ENCODE peak calls at places on chromosomes 5 and 9, in nine cellular contexts. One of them, this sample, is unnamed.

GRCh38 chr5:132044207-132044606 is 16.2 kb upstream of the IL3 start:
- DNase-seq in tibial nerve: no peak
- DNase-seq in A549: no peak
- DNase-seq in transverse colon: no peak
- DNase-seq in stomach: peak
- DNase-seq in sigmoid colon: no peak
- DNase-seq in H1: no peak
- DNase-seq in SK-N-SH: no peak
- DNase-seq in suprapubic skin: peak
- DNase-seq in this sample: peak

GRCh38 chr9:106423575-106423974 is 439.4 kb upstream of the ZNF462 start:
- DNase-seq in tibial nerve: no peak
- DNase-seq in A549: no peak
- DNase-seq in transverse colon: no peak
- DNase-seq in stomach: no peak
- DNase-seq in sigmoid colon: no peak
- DNase-seq in H1: no peak
- DNase-seq in SK-N-SH: no peak
- DNase-seq in suprapubic skin: no peak
- DNase-seq in this sample: no peak

GRCh38 chr9:135704366-135704947 is 2.5 kb downstream of the KCNT1 start:
- DNase-seq in tibial nerve: no peak
- DNase-seq in A549: no peak
- DNase-seq in transverse colon: no peak
- DNase-seq in stomach: no peak
- DNase-seq in sigmoid colon: no peak
- DNase-seq in H1: no peak
- DNase-seq in SK-N-SH: peak
- DNase-seq in suprapubic skin: no peak
- DNase-seq in this sample: peak

GRCh38 chr5:80191991-80192398 is 63.9 kb downstream of the SERINC5 start:
- DNase-seq in tibial nerve: no peak
- DNase-seq in A549: no peak
- DNase-seq in transverse colon: peak
- DNase-seq in stomach: no peak
- DNase-seq in sigmoid colon: peak
- DNase-seq in H1: no peak
- DNase-seq in SK-N-SH: no peak
- DNase-seq in suprapubic skin: no peak
- DNase-seq in this sample: no peak

GRCh38 chr5:169331292-169331852 is 30.4 kb upstream of the SLIT3 start:
- DNase-seq in tibial nerve: no peak
- DNase-seq in A549: peak
- DNase-seq in transverse colon: no peak
- DNase-seq in stomach: no peak
- DNase-seq in sigmoid colon: no peak
- DNase-seq in H1: no peak
- DNase-seq in SK-N-SH: no peak
- DNase-seq in suprapubic skin: no peak
- DNase-seq in this sample: no peak

GRCh38 chr9:135579889-135580660 is 18.5 kb downstream of the PAEP start:
- DNase-seq in tibial nerve: no peak
- DNase-seq in A549: no peak
- DNase-seq in transverse colon: no peak
- DNase-seq in stomach: no peak
- DNase-seq in sigmoid colon: no peak
- DNase-seq in H1: no peak
- DNase-seq in SK-N-SH: no peak
- DNase-seq in suprapubic skin: no peak
- DNase-seq in this sample: no peak

GRCh38 chr9:123115146-123115913 is 81.9 kb downstream of the GPR21 start:
- DNase-seq in tibial nerve: no peak
- DNase-seq in A549: no peak
- DNase-seq in transverse colon: no peak
- DNase-seq in stomach: no peak
- DNase-seq in sigmoid colon: no peak
- DNase-seq in H1: no peak
- DNase-seq in SK-N-SH: no peak
- DNase-seq in suprapubic skin: no peak
- DNase-seq in this sample: no peak

GRCh38 chr5:62920856-62921255 is 342.2 kb downstream of the LRRC70 start:
- DNase-seq in tibial nerve: no peak
- DNase-seq in A549: no peak
- DNase-seq in transverse colon: no peak
- DNase-seq in stomach: no peak
- DNase-seq in sigmoid colon: no peak
- DNase-seq in H1: no peak
- DNase-seq in SK-N-SH: no peak
- DNase-seq in suprapubic skin: no peak
- DNase-seq in this sample: no peak

GRCh38 chr5:80569961-80570786 is at the start of gene ANKRD34B:
- DNase-seq in tibial nerve: no peak
- DNase-seq in A549: peak
- DNase-seq in transverse colon: no peak
- DNase-seq in stomach: no peak
- DNase-seq in sigmoid colon: no peak
- DNase-seq in H1: peak
- DNase-seq in SK-N-SH: peak
- DNase-seq in suprapubic skin: no peak
- DNase-seq in this sample: no peak

GRCh38 chr5:154756871-154757646 is 1.9 kb downstream of the LARP1 start:
- DNase-seq in tibial nerve: peak
- DNase-seq in A549: peak
- DNase-seq in transverse colon: peak
- DNase-seq in stomach: peak
- DNase-seq in sigmoid colon: peak
- DNase-seq in H1: no peak
- DNase-seq in SK-N-SH: peak
- DNase-seq in suprapubic skin: no peak
- DNase-seq in this sample: peak

GRCh38 chr5:141634720-141635119 is 1.9 kb downstream of the HDAC3 start:
- DNase-seq in tibial nerve: no peak
- DNase-seq in A549: no peak
- DNase-seq in transverse colon: no peak
- DNase-seq in stomach: no peak
- DNase-seq in sigmoid colon: no peak
- DNase-seq in H1: no peak
- DNase-seq in SK-N-SH: no peak
- DNase-seq in suprapubic skin: no peak
- DNase-seq in this sample: no peak

GRCh38 chr5:135887881-135888614 is 7.6 kb downstream of the IL9 start:
- DNase-seq in tibial nerve: no peak
- DNase-seq in A549: peak
- DNase-seq in transverse colon: no peak
- DNase-seq in stomach: no peak
- DNase-seq in sigmoid colon: no peak
- DNase-seq in H1: peak
- DNase-seq in SK-N-SH: no peak
- DNase-seq in suprapubic skin: peak
- DNase-seq in this sample: no peak

GRCh38 chr9:89799221-89799620 is 194.4 kb downstream of the GADD45G start:
- DNase-seq in tibial nerve: no peak
- DNase-seq in A549: no peak
- DNase-seq in transverse colon: no peak
- DNase-seq in stomach: no peak
- DNase-seq in sigmoid colon: no peak
- DNase-seq in H1: no peak
- DNase-seq in SK-N-SH: no peak
- DNase-seq in suprapubic skin: no peak
- DNase-seq in this sample: no peak

GRCh38 chr5:90434116-90434714 is 24.7 kb upstream of the CETN3 start:
- DNase-seq in tibial nerve: no peak
- DNase-seq in A549: peak
- DNase-seq in transverse colon: peak
- DNase-seq in stomach: peak
- DNase-seq in sigmoid colon: no peak
- DNase-seq in H1: peak
- DNase-seq in SK-N-SH: peak
- DNase-seq in suprapubic skin: no peak
- DNase-seq in this sample: peak

GRCh38 chr5:52007230-52007858 is 624.1 kb downstream of the ISL1 start:
- DNase-seq in tibial nerve: no peak
- DNase-seq in A549: peak
- DNase-seq in transverse colon: no peak
- DNase-seq in stomach: no peak
- DNase-seq in sigmoid colon: no peak
- DNase-seq in H1: no peak
- DNase-seq in SK-N-SH: peak
- DNase-seq in suprapubic skin: no peak
- DNase-seq in this sample: no peak

GRCh38 chr5:130710596-130710995 is 454.5 kb downstream of the HINT1 start:
- DNase-seq in tibial nerve: no peak
- DNase-seq in A549: peak
- DNase-seq in transverse colon: no peak
- DNase-seq in stomach: no peak
- DNase-seq in sigmoid colon: no peak
- DNase-seq in H1: no peak
- DNase-seq in SK-N-SH: no peak
- DNase-seq in suprapubic skin: no peak
- DNase-seq in this sample: no peak

GRCh38 chr9:70352802-70353201 is 61.7 kb downstream of the KLF9 start:
- DNase-seq in tibial nerve: no peak
- DNase-seq in A549: peak
- DNase-seq in transverse colon: no peak
- DNase-seq in stomach: no peak
- DNase-seq in sigmoid colon: no peak
- DNase-seq in H1: no peak
- DNase-seq in SK-N-SH: no peak
- DNase-seq in suprapubic skin: no peak
- DNase-seq in this sample: no peak

GRCh38 chr5:43422143-43422542 is 10.0 kb upstream of the CCL28 start:
- DNase-seq in tibial nerve: no peak
- DNase-seq in A549: no peak
- DNase-seq in transverse colon: peak
- DNase-seq in stomach: peak
- DNase-seq in sigmoid colon: no peak
- DNase-seq in H1: no peak
- DNase-seq in SK-N-SH: no peak
- DNase-seq in suprapubic skin: no peak
- DNase-seq in this sample: no peak

GRCh38 chr9:757246-757881 is 84.1 kb upstream of the DMRT1 start:
- DNase-seq in tibial nerve: no peak
- DNase-seq in A549: peak
- DNase-seq in transverse colon: peak
- DNase-seq in stomach: no peak
- DNase-seq in sigmoid colon: no peak
- DNase-seq in H1: peak
- DNase-seq in SK-N-SH: peak
- DNase-seq in suprapubic skin: peak
- DNase-seq in this sample: peak
- TF ChIP-seq EP300 in tibial nerve: no peak
- TF ChIP-seq EP300 in A549: no peak
- TF ChIP-seq EP300 in transverse colon: no peak
- TF ChIP-seq EP300 in stomach: no peak
- TF ChIP-seq EP300 in sigmoid colon: no peak
- TF ChIP-seq EP300 in H1: no peak
- TF ChIP-seq EP300 in SK-N-SH: no peak
- TF ChIP-seq EP300 in suprapubic skin: no peak
- TF ChIP-seq EP300 in this sample: no peak

DNA sequence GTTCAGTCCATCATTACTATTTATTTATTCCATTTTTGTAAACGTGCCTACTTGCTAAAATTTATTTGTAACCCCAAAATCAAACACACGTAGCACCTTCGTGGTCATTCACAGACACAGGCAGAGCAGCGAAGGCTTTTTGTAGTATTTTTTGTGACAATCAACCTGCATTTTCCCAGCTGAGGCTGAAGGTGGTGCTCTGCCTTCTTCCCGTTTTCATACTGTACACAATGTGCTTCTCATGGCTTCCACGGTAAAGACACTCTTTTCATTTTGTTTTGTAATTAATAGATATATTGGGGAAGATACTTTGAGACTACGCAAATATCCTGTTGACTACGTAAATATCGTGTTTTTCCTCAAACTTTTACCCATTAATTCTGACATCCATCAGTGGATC is 19.4 kb downstream of the DAP start:
- DNase-seq in tibial nerve: no peak
- DNase-seq in A549: no peak
- DNase-seq in transverse colon: no peak
- DNase-seq in stomach: no peak
- DNase-seq in sigmoid colon: no peak
- DNase-seq in H1: no peak
- DNase-seq in SK-N-SH: no peak
- DNase-seq in suprapubic skin: no peak
- DNase-seq in this sample: no peak
- TF ChIP-seq CTCF in tibial nerve: no peak
- TF ChIP-seq CTCF in A549: no peak
- TF ChIP-seq CTCF in transverse colon: no peak
- TF ChIP-seq CTCF in stomach: no peak
- TF ChIP-seq CTCF in sigmoid colon: no peak
- TF ChIP-seq CTCF in H1: no peak
- TF ChIP-seq CTCF in SK-N-SH: no peak
- TF ChIP-seq CTCF in suprapubic skin: no peak
- TF ChIP-seq CTCF in this sample: no peak

GRCh38 chr9:36867241-36867640 is 166.8 kb downstream of the PAX5 start:
- DNase-seq in tibial nerve: no peak
- DNase-seq in A549: no peak
- DNase-seq in transverse colon: no peak
- DNase-seq in stomach: no peak
- DNase-seq in sigmoid colon: peak
- DNase-seq in H1: no peak
- DNase-seq in SK-N-SH: no peak
- DNase-seq in suprapubic skin: no peak
- DNase-seq in this sample: no peak

GRCh38 chr9:36866840-36867239 is 167.2 kb downstream of the PAX5 start:
- DNase-seq in tibial nerve: no peak
- DNase-seq in A549: peak
- DNase-seq in transverse colon: no peak
- DNase-seq in stomach: no peak
- DNase-seq in sigmoid colon: peak
- DNase-seq in H1: no peak
- DNase-seq in SK-N-SH: peak
- DNase-seq in suprapubic skin: no peak
- DNase-seq in this sample: no peak

GRCh38 chr9:36868591-36869282 is 165.3 kb downstream of the PAX5 start:
- DNase-seq in tibial nerve: no peak
- DNase-seq in A549: no peak
- DNase-seq in transverse colon: no peak
- DNase-seq in stomach: no peak
- DNase-seq in sigmoid colon: peak
- DNase-seq in H1: no peak
- DNase-seq in SK-N-SH: no peak
- DNase-seq in suprapubic skin: no peak
- DNase-seq in this sample: no peak

GRCh38 chr9:36865731-36866635 is 168.1 kb downstream of the PAX5 start:
- DNase-seq in tibial nerve: no peak
- DNase-seq in A549: no peak
- DNase-seq in transverse colon: no peak
- DNase-seq in stomach: no peak
- DNase-seq in sigmoid colon: peak
- DNase-seq in H1: no peak
- DNase-seq in SK-N-SH: no peak
- DNase-seq in suprapubic skin: no peak
- DNase-seq in this sample: no peak

GRCh38 chr9:36867672-36868471 is 166.2 kb downstream of the PAX5 start:
- DNase-seq in tibial nerve: no peak
- DNase-seq in A549: peak
- DNase-seq in transverse colon: peak
- DNase-seq in stomach: peak
- DNase-seq in sigmoid colon: peak
- DNase-seq in H1: no peak
- DNase-seq in SK-N-SH: no peak
- DNase-seq in suprapubic skin: no peak
- DNase-seq in this sample: no peak
- TF ChIP-seq EP300 in tibial nerve: no peak
- TF ChIP-seq EP300 in A549: no peak
- TF ChIP-seq EP300 in transverse colon: no peak
- TF ChIP-seq EP300 in stomach: no peak
- TF ChIP-seq EP300 in sigmoid colon: no peak
- TF ChIP-seq EP300 in H1: no peak
- TF ChIP-seq EP300 in SK-N-SH: no peak
- TF ChIP-seq EP300 in suprapubic skin: no peak
- TF ChIP-seq EP300 in this sample: no peak

GRCh38 chr9:111812337-111812736 is 17.6 kb upstream of the SHOC1 start:
- DNase-seq in tibial nerve: no peak
- DNase-seq in A549: no peak
- DNase-seq in transverse colon: no peak
- DNase-seq in stomach: no peak
- DNase-seq in sigmoid colon: no peak
- DNase-seq in H1: no peak
- DNase-seq in SK-N-SH: no peak
- DNase-seq in suprapubic skin: no peak
- DNase-seq in this sample: no peak
- TF ChIP-seq CTCF in tibial nerve: no peak
- TF ChIP-seq CTCF in A549: no peak
- TF ChIP-seq CTCF in transverse colon: no peak
- TF ChIP-seq CTCF in stomach: no peak
- TF ChIP-seq CTCF in sigmoid colon: no peak
- TF ChIP-seq CTCF in H1: no peak
- TF ChIP-seq CTCF in SK-N-SH: no peak
- TF ChIP-seq CTCF in suprapubic skin: no peak
- TF ChIP-seq CTCF in this sample: no peak

This sample was measured in ovary.